ENCODE peak calls at places on chromosomes 12 and 14, in five cellular contexts. T, G, J, H and K are unnamed samples.

GRCh38 chr12:107522692-107523477 is 162.7 kb upstream of the PWP1 start:
- DNase-seq in G (no peak), T (peak; percentile 26), J (no peak), H (no peak), K (no peak)

GRCh38 chr14:91307652-91308051 is 63.1 kb upstream of the GPR68 start:
- DNase-seq in J (no peak), H (no peak), T (no peak), G (no peak), K (no peak)

GRCh38 chr12:53505555-53506449 is 1.5 kb downstream of the NPFF start:
- DNase-seq in H (no peak), J (no peak), T (no peak), G (no peak), K (peak; percentile 67)

GRCh38 chr12:2902287-2902880 is 11.7 kb downstream of the TULP3 start:
- DNase-seq in J (no peak), T (peak; percentile 21), H (peak; percentile 10), G (peak; percentile 40), K (peak; percentile 72)

GRCh38 chr12:25789520-25789919 is 169.0 kb upstream of the RASSF8 start:
- DNase-seq in G (no peak), J (no peak), H (no peak), T (no peak), K (no peak)

GRCh38 chr12:54265364-54265812 is 14.5 kb downstream of the CBX5 start:
- DNase-seq in H (no peak), T (no peak), J (no peak), G (no peak), K (no peak)

GRCh38 chr12:116862167-116862566 is 19.1 kb downstream of the HRK start:
- DNase-seq in H (no peak), T (no peak), J (no peak), G (no peak), K (no peak)

GRCh38 chr12:5716221-5716620 is 228.8 kb downstream of the ANO2 start:
- DNase-seq in H (peak; percentile 13), T (no peak), G (no peak), J (no peak), K (no peak)

GRCh38 chr12:27236498-27236897 is 7.6 kb upstream of the STK38L start:
- DNase-seq in T (no peak), G (no peak), J (no peak), H (no peak), K (no peak)

GRCh38 chr12:82804601-82805000 is 117.9 kb downstream of the TMTC2 start:
- DNase-seq in H (no peak), T (no peak), G (no peak), J (no peak), K (no peak)

GRCh38 chr14:54783660-54784015 is 119.0 kb downstream of the GCH1 start:
- DNase-seq in H (no peak), G (no peak), T (no peak), J (no peak), K (peak; percentile 49)

GRCh38 chr12:123122649-123123048 is 28.2 kb downstream of the PITPNM2 start:
- DNase-seq in T (no peak), H (no peak), J (no peak), G (no peak), K (no peak)

GRCh38 chr14:85688024-85688423 is 158.1 kb downstream of the FLRT2 start:
- DNase-seq in J (no peak), G (no peak), T (no peak), H (no peak), K (no peak)

GRCh38 chr12:65168606-65169310 is 625 bp upstream of the LEMD3 start:
- DNase-seq in J (no peak), H (no peak), T (no peak), G (no peak), K (no peak)

GRCh38 chr12:39839072-39839471 is 219.5 kb upstream of the ABCD2 start:
- DNase-seq in H (no peak), T (no peak), G (no peak), J (no peak), K (no peak)

GRCh38 chr12:4355843-4356327 is 23.6 kb downstream of the FGF23 start:
- DNase-seq in G (no peak), H (peak; percentile 24), J (no peak), T (peak; percentile 33), K (no peak)

GRCh38 chr14:55399912-55400311 is 11.7 kb downstream of the ATG14 start:
- DNase-seq in J (no peak), G (no peak), T (no peak), H (no peak), K (no peak)

GRCh38 chr14:64577211-64577610 is 27.4 kb downstream of the PPP1R36 start:
- DNase-seq in J (no peak), G (no peak), T (no peak), H (no peak), K (no peak)

GRCh38 chr12:103560604-103561101 is 26.4 kb upstream of the STAB2 start:
- DNase-seq in H (no peak), J (no peak), G (no peak), T (no peak), K (no peak)

GRCh38 chr14:100065942-100066574 is 836 bp downstream of the EVL start:
- DNase-seq in G (no peak), H (peak; percentile 66), J (no peak), T (no peak), K (no peak)

GRCh38 chr14:76644875-76645518 is 116.3 kb upstream of the VASH1 start:
- DNase-seq in T (peak; percentile 55), J (no peak), G (peak; percentile 8), H (no peak), K (peak; percentile 58)

GRCh38 chr12:104376650-104377506 is 73.3 kb downstream of the EID3 start:
- DNase-seq in H (no peak), T (no peak), J (no peak), G (no peak), K (no peak)

GRCh38 chr12:49541911-49542505 is 3.2 kb downstream of the KCNH3 start:
- DNase-seq in T (no peak), G (no peak), J (no peak), H (no peak), K (peak; percentile 34)

GRCh38 chr12:95699579-95699978 is 91.0 kb downstream of the NTN4 start:
- DNase-seq in G (no peak), H (no peak), J (no peak), T (no peak), K (no peak)

GRCh38 chr12:56520025-56520810 is 1.4 kb upstream of the RBMS2 start:
- DNase-seq in H (no peak), T (no peak), G (no peak), J (no peak), K (no peak)

GRCh38 chr12:49987620-49988303 is 15.0 kb downstream of the AQP6 start:
- DNase-seq in J (no peak), H (no peak), T (no peak), G (no peak), K (peak; percentile 69)

GRCh38 chr14:104314251-104314941 is 176.0 kb downstream of the KIF26A start:
- DNase-seq in T (no peak), H (no peak), G (no peak), J (no peak), K (peak; percentile 59)

GRCh38 chr14:85248881-85249635 is 280.9 kb upstream of the FLRT2 start:
- DNase-seq in J (no peak), T (no peak), G (no peak), H (no peak), K (no peak)

GRCh38 chr12:98369601-98370000 is 145.8 kb upstream of the TMPO start:
- DNase-seq in J (no peak), G (no peak), T (no peak), H (no peak), K (no peak)
- TF ChIP-seq POLR2AphosphoS5 in J (no peak), G (no peak), T (no peak), H (no peak), K (no peak)

GRCh38 chr12:19707948-19708409 is 268.7 kb downstream of the AEBP2 start:
- DNase-seq in H (no peak), T (no peak), J (no peak), G (no peak), K (no peak)
- TF ChIP-seq CTCF in H (no peak), T (no peak), J (peak; percentile 20), G (no peak), K (no peak)

DNA sequence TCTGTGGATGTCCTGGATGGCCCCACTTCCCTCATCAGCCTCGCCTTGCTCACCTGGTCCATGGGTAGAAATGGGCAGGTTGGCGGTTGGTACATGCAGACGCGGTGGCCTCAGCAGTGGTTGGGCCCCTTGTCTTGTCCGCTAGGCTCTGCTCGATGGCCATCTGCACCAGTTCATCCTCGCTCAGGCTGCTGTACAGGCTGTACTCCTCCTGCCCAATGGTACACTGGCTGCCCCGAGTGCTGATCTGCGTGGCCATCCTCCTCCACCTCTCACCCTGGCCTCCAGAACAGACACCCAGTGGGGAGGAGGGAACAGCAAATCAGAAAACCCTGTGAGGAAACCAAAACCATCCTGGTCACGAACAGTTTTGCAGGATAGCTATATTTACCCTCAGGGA is 12.1 kb downstream of the ASB2 start:
- DNase-seq in G (no peak), H (no peak), J (no peak), T (no peak), K (no peak)
- H3K4me1 ChIP-seq in G (no peaks in the 10 kb centered on the region), H (peaks cover 22% of the 10 kb centered on the region), J (no peaks in the 10 kb centered on the region), T (no peaks in the 10 kb centered on the region), K (peaks cover 74% of the 10 kb centered on the region)

DNA sequence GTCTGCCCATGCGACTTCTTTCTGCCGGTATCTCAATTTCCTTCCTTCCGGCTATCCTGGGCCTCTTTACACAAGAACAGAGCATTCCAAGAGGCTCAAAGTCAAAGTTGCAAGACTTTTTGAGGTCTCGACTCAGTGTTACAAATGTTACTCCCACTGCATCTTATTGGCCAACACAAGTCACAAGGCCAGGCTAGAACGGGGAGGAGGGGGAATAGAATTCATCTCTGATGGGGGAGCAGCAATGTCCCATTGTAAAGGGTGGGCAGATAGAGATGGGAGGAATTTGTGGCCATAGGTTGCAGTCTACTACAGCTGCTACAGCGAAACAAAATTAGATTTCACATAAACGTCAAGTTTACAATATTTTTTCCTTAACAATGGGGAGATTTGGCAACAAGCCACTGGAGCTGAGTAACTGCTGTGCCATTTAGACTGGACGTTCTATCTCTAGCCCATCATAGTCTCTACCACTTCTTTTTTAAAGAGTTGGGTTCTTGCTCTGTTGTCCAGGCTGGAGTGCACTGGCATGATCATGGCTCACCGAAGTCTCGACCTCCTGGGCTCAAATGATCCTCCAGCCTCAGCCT is 9.4 kb upstream of the NYNRIN start:
- DNase-seq in J (no peak), T (peak; percentile 42), H (no peak), G (no peak), K (no peak)
- TF ChIP-seq POLR2AphosphoS5 in J (no peak), T (no peak), H (no peak), G (no peak), K (no peak)

DNA sequence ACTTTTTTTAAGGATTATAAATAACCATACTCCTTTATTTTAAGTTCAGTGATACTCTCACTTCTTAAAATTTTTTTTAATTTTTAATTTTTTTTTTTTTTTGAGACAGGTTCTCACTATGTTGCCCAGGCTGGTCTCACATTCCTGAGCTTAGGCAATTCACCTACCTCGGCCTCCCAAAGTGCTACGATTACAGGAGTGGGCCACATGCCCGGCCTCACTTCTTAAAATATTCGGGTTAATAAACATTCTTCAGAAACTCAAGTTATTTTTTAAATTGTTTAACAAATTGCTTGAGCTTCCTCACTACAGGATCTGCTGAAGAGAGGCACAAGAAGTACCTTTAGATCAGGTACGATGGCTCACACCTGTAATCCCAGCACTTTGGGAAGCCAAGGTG is 4.3 kb upstream of the SRP54 start:
- DNase-seq in T (no peak), G (no peak), H (no peak), J (no peak), K (no peak)
- TF ChIP-seq CTCF in T (no peak), G (no peak), H (no peak), J (no peak), K (no peak)

GRCh38 chr14:93304771-93305170 is 28.1 kb downstream of the BTBD7 start:
- DNase-seq in T (no peak), H (no peak), G (no peak), J (no peak), K (no peak)
- H3K4me1 ChIP-seq in T (peaks cover 27% of the 10 kb centered on the region), H (peaks cover 15% of the 10 kb centered on the region), G (no peaks in the 10 kb centered on the region), J (no peaks in the 10 kb centered on the region), K (peaks cover 13% of the 10 kb centered on the region)

GRCh38 chr14:101839236-101839635 is 77.7 kb downstream of the PPP2R5C start:
- DNase-seq in T (no peak), H (peak; percentile 39), J (no peak), G (no peak), K (no peak)
- TF ChIP-seq POLR2AphosphoS5 in T (no peak), H (no peak), J (no peak), G (no peak), K (no peak)